ENCODE peak calls at places on chromosome 17, in four cellular contexts. One of them, this sample, is unnamed.

GRCh38 chr17:6099492-6099891 is 29.3 kb downstream of the WSCD1 start:
- DNase-seq in tibial nerve: no peak
- DNase-seq in A549: no peak
- DNase-seq in heart left ventricle: no peak
- DNase-seq in this sample: no peak

GRCh38 chr17:43839670-43840101 is 6.7 kb upstream of the MPP3 start:
- DNase-seq in heart left ventricle: no peak
- DNase-seq in tibial nerve: no peak
- DNase-seq in A549: peak; percentile 72
- DNase-seq in this sample: no peak

GRCh38 chr17:50303051-50303450 is 28.8 kb downstream of the TMEM92 start:
- DNase-seq in heart left ventricle: no peak
- DNase-seq in tibial nerve: no peak
- DNase-seq in A549: no peak
- DNase-seq in this sample: no peak

GRCh38 chr17:68054296-68054900 is 18.9 kb downstream of the KPNA2 start:
- DNase-seq in A549: no peak
- DNase-seq in tibial nerve: no peak
- DNase-seq in heart left ventricle: no peak
- DNase-seq in this sample: peak; percentile 28

GRCh38 chr17:17408236-17408794 is 68.5 kb upstream of the MED9 start:
- DNase-seq in heart left ventricle: no peak
- DNase-seq in tibial nerve: no peak
- DNase-seq in A549: no peak
- DNase-seq in this sample: no peak

GRCh38 chr17:78608122-78608803 is 31.1 kb upstream of the DNAH17 start:
- DNase-seq in heart left ventricle: no peak
- DNase-seq in tibial nerve: no peak
- DNase-seq in A549: no peak
- DNase-seq in this sample: no peak

GRCh38 chr17:80737106-80738019 is 192.7 kb downstream of the RPTOR start:
- DNase-seq in tibial nerve: no peak
- DNase-seq in A549: no peak
- DNase-seq in heart left ventricle: no peak
- DNase-seq in this sample: no peak

GRCh38 chr17:33927732-33928133 is 327.4 kb upstream of the CCL2 start:
- DNase-seq in heart left ventricle: no peak
- DNase-seq in tibial nerve: no peak
- DNase-seq in A549: peak; percentile 10
- DNase-seq in this sample: no peak

GRCh38 chr17:16936536-16937310 is 35.2 kb downstream of the TNFRSF13B start:
- DNase-seq in A549: no peak
- DNase-seq in heart left ventricle: no peak
- DNase-seq in tibial nerve: no peak
- DNase-seq in this sample: no peak

GRCh38 chr17:79925242-79925957 is 86.2 kb upstream of the CBX4 start:
- DNase-seq in heart left ventricle: peak; percentile 54
- DNase-seq in A549: peak; percentile 72
- DNase-seq in tibial nerve: no peak
- DNase-seq in this sample: no peak

GRCh38 chr17:58756246-58757161 is 850 bp downstream of the PPM1E start:
- DNase-seq in A549: no peak
- DNase-seq in heart left ventricle: no peak
- DNase-seq in tibial nerve: no peak
- DNase-seq in this sample: no peak

GRCh38 chr17:66830451-66830850 is 4.5 kb upstream of the CACNG5 start:
- DNase-seq in heart left ventricle: no peak
- DNase-seq in tibial nerve: no peak
- DNase-seq in A549: no peak
- DNase-seq in this sample: no peak

GRCh38 chr17:41907185-41907556 is 11.6 kb downstream of the ACLY start:
- DNase-seq in A549: peak; percentile 67
- DNase-seq in heart left ventricle: no peak
- DNase-seq in tibial nerve: no peak
- DNase-seq in this sample: peak; percentile 63

GRCh38 chr17:75704963-75705875 is 16.0 kb upstream of the ITGB4 start:
- DNase-seq in heart left ventricle: no peak
- DNase-seq in A549: no peak
- DNase-seq in tibial nerve: no peak
- DNase-seq in this sample: no peak

GRCh38 chr17:51119415-51120356 is 982 bp downstream of the SPAG9 start:
- DNase-seq in heart left ventricle: peak; percentile 37
- DNase-seq in A549: peak; percentile 50
- DNase-seq in tibial nerve: peak; percentile 27
- DNase-seq in this sample: peak; percentile 43

GRCh38 chr17:28306954-28307401 is 12.0 kb upstream of the TMEM97 start:
- DNase-seq in heart left ventricle: no peak
- DNase-seq in A549: no peak
- DNase-seq in tibial nerve: no peak
- DNase-seq in this sample: no peak

GRCh38 chr17:17669081-17669850 is 12.0 kb upstream of the RAI1 start:
- DNase-seq in A549: no peak
- DNase-seq in tibial nerve: no peak
- DNase-seq in heart left ventricle: no peak
- DNase-seq in this sample: no peak

GRCh38 chr17:13114601-13115024 is 96.8 kb upstream of the ELAC2 start:
- DNase-seq in tibial nerve: no peak
- DNase-seq in heart left ventricle: peak; percentile 12
- DNase-seq in A549: peak; percentile 63
- DNase-seq in this sample: no peak

GRCh38 chr17:36105718-36106117 is 2.1 kb downstream of the CCL4 start:
- DNase-seq in heart left ventricle: no peak
- DNase-seq in A549: no peak
- DNase-seq in tibial nerve: no peak
- DNase-seq in this sample: no peak

GRCh38 chr17:69967910-69968411 is 107.1 kb upstream of the KCNJ16 start:
- DNase-seq in A549: no peak
- DNase-seq in heart left ventricle: no peak
- DNase-seq in tibial nerve: no peak
- DNase-seq in this sample: no peak

GRCh38 chr17:70074991-70075390 is at the start of gene KCNJ16:
- DNase-seq in heart left ventricle: no peak
- DNase-seq in A549: peak; percentile 25
- DNase-seq in tibial nerve: no peak
- DNase-seq in this sample: no peak

GRCh38 chr17:68296217-68297140 is 5.2 kb downstream of the ARSG start:
- DNase-seq in heart left ventricle: no peak
- DNase-seq in tibial nerve: no peak
- DNase-seq in A549: no peak
- DNase-seq in this sample: no peak

GRCh38 chr17:79808763-79809529 is 12.1 kb upstream of the CBX8 start:
- DNase-seq in A549: peak; percentile 90
- DNase-seq in tibial nerve: no peak
- DNase-seq in heart left ventricle: no peak
- DNase-seq in this sample: no peak

GRCh38 chr17:79948918-79949645 is 86.6 kb downstream of the TBC1D16 start:
- DNase-seq in tibial nerve: no peak
- DNase-seq in A549: no peak
- DNase-seq in heart left ventricle: no peak
- DNase-seq in this sample: no peak

GRCh38 chr17:335691-336090 is 16.9 kb downstream of the RPH3AL start:
- DNase-seq in A549: no peak
- DNase-seq in heart left ventricle: no peak
- DNase-seq in tibial nerve: no peak
- DNase-seq in this sample: no peak

GRCh38 chr17:9893606-9894005 is 11.5 kb downstream of the RCVRN start:
- DNase-seq in heart left ventricle: no peak
- DNase-seq in tibial nerve: no peak
- DNase-seq in A549: no peak
- DNase-seq in this sample: no peak

GRCh38 chr17:3968886-3969524 is 4.8 kb upstream of the ATP2A3 start:
- DNase-seq in tibial nerve: no peak
- DNase-seq in A549: no peak
- DNase-seq in heart left ventricle: no peak
- DNase-seq in this sample: no peak

GRCh38 chr17:80274317-80274716 is 13.7 kb downstream of the RNF213 start:
- DNase-seq in A549: no peak
- DNase-seq in heart left ventricle: no peak
- DNase-seq in tibial nerve: no peak
- DNase-seq in this sample: no peak

GRCh38 chr17:32792207-32792606 is 84.7 kb downstream of the MYO1D start:
- DNase-seq in A549: no peak
- DNase-seq in heart left ventricle: no peak
- DNase-seq in tibial nerve: no peak
- DNase-seq in this sample: no peak

GRCh38 chr17:69819316-69820087 is 255.5 kb upstream of the KCNJ16 start:
- DNase-seq in heart left ventricle: no peak
- DNase-seq in A549: no peak
- DNase-seq in tibial nerve: no peak
- DNase-seq in this sample: no peak

DNA sequence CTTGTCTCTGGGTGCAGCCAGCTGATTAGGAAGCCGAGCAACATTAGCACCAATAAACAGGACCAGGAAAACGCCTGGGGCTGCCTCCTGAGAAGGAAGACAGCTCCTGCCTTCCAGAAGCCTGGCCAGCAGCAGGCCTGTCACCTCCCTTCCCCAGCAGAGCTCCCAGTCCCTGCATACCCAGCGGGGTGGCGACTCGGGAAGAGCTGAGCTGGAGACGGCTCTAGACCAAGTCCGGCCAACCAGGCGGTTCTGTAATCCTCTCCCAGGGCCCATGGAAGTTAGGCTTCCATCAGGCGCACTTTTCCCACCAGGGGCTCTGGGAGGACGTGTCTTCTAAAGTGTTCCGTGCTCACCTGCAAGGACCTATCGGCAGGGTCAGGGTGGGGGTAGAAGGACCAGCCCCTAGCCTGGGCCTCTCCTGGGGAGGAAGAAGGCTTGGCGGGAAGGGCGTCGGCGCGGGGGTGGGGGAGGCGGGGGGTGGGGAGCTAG is 12.0 kb upstream of the CLUH start:
- DNase-seq in tibial nerve: no peak
- DNase-seq in A549: no peak
- DNase-seq in heart left ventricle: no peak
- DNase-seq in this sample: no peak
- H3K4me3 ChIP-seq in tibial nerve: no peak overlapping the region
- H3K4me3 ChIP-seq in A549: no peak overlapping the region
- H3K4me3 ChIP-seq in heart left ventricle: peak overlapping the region; percentile 57
- H3K4me3 ChIP-seq in this sample: peak overlapping the region; percentile 32

GRCh38 chr17:81934098-81934757 is 2.9 kb downstream of the PYCR1 start:
- DNase-seq in heart left ventricle: peak; percentile 5
- DNase-seq in tibial nerve: no peak
- DNase-seq in A549: no peak
- DNase-seq in this sample: no peak

GRCh38 chr17:81933178-81933699 is 3.9 kb downstream of the PYCR1 start:
- DNase-seq in tibial nerve: no peak
- DNase-seq in heart left ventricle: no peak
- DNase-seq in A549: no peak
- DNase-seq in this sample: no peak

GRCh38 chr17:81934850-81935708 is 2.0 kb downstream of the PYCR1 start:
- DNase-seq in A549: no peak
- DNase-seq in tibial nerve: no peak
- DNase-seq in heart left ventricle: no peak
- DNase-seq in this sample: no peak

GRCh38 chr17:81932333-81932983 is 4.6 kb downstream of the PYCR1 start:
- DNase-seq in tibial nerve: no peak
- DNase-seq in A549: no peak
- DNase-seq in heart left ventricle: no peak
- DNase-seq in this sample: no peak

GRCh38 chr17:81935709-81936084 is 1.4 kb downstream of the PYCR1 start:
- DNase-seq in heart left ventricle: no peak
- DNase-seq in tibial nerve: no peak
- DNase-seq in A549: no peak
- DNase-seq in this sample: no peak
- H3K4me1 ChIP-seq in heart left ventricle: peaks cover 13% of the 10 kb centered on the region
- H3K4me1 ChIP-seq in tibial nerve: no peaks in the 10 kb centered on the region
- H3K4me1 ChIP-seq in A549: peaks cover 17% of the 10 kb centered on the region
- H3K4me1 ChIP-seq in this sample: no peaks in the 10 kb centered on the region

GRCh38 chr17:7687908-7688807 is at the start of gene WRAP53:
- DNase-seq in heart left ventricle: peak; percentile 97
- DNase-seq in A549: peak; percentile 98
- DNase-seq in tibial nerve: peak; percentile 96
- DNase-seq in this sample: peak; percentile 98
- TF ChIP-seq POLR2A in heart left ventricle: no peak
- TF ChIP-seq POLR2A in A549: peak; percentile 66
- TF ChIP-seq POLR2A in tibial nerve: no peak
- TF ChIP-seq POLR2A in this sample: peak; percentile 18

DNA sequence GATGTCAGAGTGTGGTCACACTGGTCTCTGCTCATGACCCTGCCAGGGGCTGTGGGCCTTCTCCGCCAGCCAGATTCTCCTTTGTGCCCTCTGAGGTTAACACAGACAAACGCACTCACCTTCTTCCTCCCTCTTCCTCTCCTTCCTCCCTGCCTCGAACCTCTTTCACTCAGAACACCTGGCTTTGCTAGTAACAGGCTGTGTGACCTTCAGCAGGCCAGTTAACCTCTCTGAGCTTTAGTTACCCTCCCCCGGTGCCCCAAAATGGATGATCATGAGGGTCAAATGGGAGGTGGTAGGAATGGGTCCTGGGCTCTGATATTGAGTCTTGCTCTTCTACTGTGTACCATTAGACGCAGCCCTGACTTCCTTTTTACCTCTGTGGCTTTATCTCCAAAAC is 127.1 kb downstream of the OR1D5 start:
- DNase-seq in tibial nerve: no peak
- DNase-seq in A549: no peak
- DNase-seq in heart left ventricle: no peak
- DNase-seq in this sample: no peak
- H3K4me3 ChIP-seq in tibial nerve: no peak overlapping the region
- H3K4me3 ChIP-seq in A549: no peak overlapping the region
- H3K4me3 ChIP-seq in heart left ventricle: no peak overlapping the region
- H3K4me3 ChIP-seq in this sample: no peak overlapping the region

GRCh38 chr17:31148205-31148604 is 53.4 kb downstream of the NF1 start:
- DNase-seq in tibial nerve: no peak
- DNase-seq in heart left ventricle: no peak
- DNase-seq in A549: no peak
- DNase-seq in this sample: no peak

GRCh38 chr17:31140127-31140526 is 45.4 kb downstream of the NF1 start:
- DNase-seq in A549: no peak
- DNase-seq in heart left ventricle: no peak
- DNase-seq in tibial nerve: no peak
- DNase-seq in this sample: no peak

GRCh38 chr17:31147507-31148202 is 52.9 kb downstream of the NF1 start:
- DNase-seq in heart left ventricle: no peak
- DNase-seq in A549: no peak
- DNase-seq in tibial nerve: no peak
- DNase-seq in this sample: no peak

DNA sequence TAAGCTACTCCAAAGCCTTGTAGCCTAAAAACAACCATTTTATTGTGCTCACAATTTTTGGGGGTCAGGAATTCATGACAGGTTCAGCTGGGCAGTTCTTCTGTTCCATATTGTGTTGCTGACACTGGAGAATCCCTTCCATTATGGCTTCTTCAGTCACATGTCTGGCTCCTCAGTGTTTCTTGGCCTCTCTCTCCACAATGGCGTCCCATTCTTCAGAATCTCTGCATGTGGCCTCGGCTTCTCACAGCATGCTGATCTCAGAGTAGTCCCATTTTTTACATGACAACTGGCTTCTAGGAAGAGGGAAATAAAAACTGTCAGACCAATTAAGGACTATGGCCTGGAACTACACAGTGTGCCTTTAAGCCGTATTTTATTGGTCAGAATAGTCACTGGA is 49.6 kb downstream of the NF1 start:
- DNase-seq in A549: no peak
- DNase-seq in heart left ventricle: no peak
- DNase-seq in tibial nerve: no peak
- DNase-seq in this sample: no peak
- H3K4me1 ChIP-seq in A549: peaks cover 10% of the 10 kb centered on the region
- H3K4me1 ChIP-seq in heart left ventricle: no peaks in the 10 kb centered on the region
- H3K4me1 ChIP-seq in tibial nerve: no peaks in the 10 kb centered on the region
- H3K4me1 ChIP-seq in this sample: no peaks in the 10 kb centered on the region